ENCODE peak calls at places on chromosomes 1 and 21, in four cellular contexts. U, G, K and N are unnamed samples.

GRCh38 chr1:209530990-209531389 is 52.5 kb upstream of the CAMK1G start:
- DNase-seq in U (no peak), G (no peak), K (no peak), N (no peak)

GRCh38 chr1:85849660-85850059 is 141.4 kb upstream of the ZNHIT6 start:
- DNase-seq in G (no peak), U (no peak), K (no peak), N (no peak)

GRCh38 chr1:212012034-212012740 is 23.2 kb downstream of the INTS7 start:
- DNase-seq in G (peak), U (peak), K (peak), N (peak)

GRCh38 chr1:87052986-87053385 is 138.6 kb downstream of the HS2ST1 start:
- DNase-seq in U (no peak), K (no peak), G (no peak), N (no peak)

GRCh38 chr1:184940226-184940625 is 34.1 kb downstream of the NIBAN1 start:
- DNase-seq in G (no peak), K (no peak), U (no peak), N (no peak)

GRCh38 chr1:74683656-74684055 is 10.1 kb upstream of the ERICH3 start:
- DNase-seq in U (no peak), K (no peak), G (no peak), N (no peak)

GRCh38 chr1:44874155-44874554 is 31.1 kb upstream of the PTCH2 start:
- DNase-seq in U (no peak), G (no peak), K (no peak), N (no peak)

GRCh38 chr1:203440780-203441179 is 34.8 kb upstream of the PRELP start:
- DNase-seq in G (peak), U (peak), K (no peak), N (peak)

GRCh38 chr1:232477728-232478127 is 152.2 kb downstream of the SIPA1L2 start:
- DNase-seq in U (no peak), G (no peak), K (no peak), N (no peak)

GRCh38 chr21:39108291-39109162 is 74.7 kb downstream of the PSMG1 start:
- DNase-seq in U (no peak), K (no peak), G (no peak), N (no peak)

GRCh38 chr1:165897326-165898303 is 70.2 kb downstream of the UCK2 start:
- DNase-seq in K (no peak), G (no peak), U (no peak), N (peak)

GRCh38 chr1:242827538-242827937 is 303.0 kb upstream of the PLD5 start:
- DNase-seq in G (no peak), K (no peak), U (no peak), N (peak)

GRCh38 chr1:160149706-160150105 is 1.7 kb upstream of the ATP1A4 start:
- DNase-seq in G (no peak), K (no peak), U (no peak), N (no peak)

GRCh38 chr1:34899906-34900305 is 29.5 kb downstream of the DLGAP3 start:
- DNase-seq in G (no peak), K (no peak), U (no peak), N (no peak)

GRCh38 chr1:190754769-190755168 is 277.1 kb upstream of the BRINP3 start:
- DNase-seq in K (peak), U (peak), G (no peak), N (peak)

GRCh38 chr1:54474500-54475235 is 68.5 kb upstream of the SSBP3 start:
- DNase-seq in K (no peak), U (peak), G (peak), N (peak)

GRCh38 chr1:76901158-76901767 is 34.0 kb downstream of the ST6GALNAC5 start:
- DNase-seq in G (peak), U (peak), K (peak), N (peak)

GRCh38 chr1:89041055-89041707 is 18.5 kb upstream of the GBP3 start:
- DNase-seq in U (no peak), K (no peak), G (no peak), N (no peak)

GRCh38 chr21:41759214-41759840 is 7.5 kb downstream of the RIPK4 start:
- DNase-seq in G (no peak), U (no peak), K (no peak), N (no peak)

GRCh38 chr21:35505067-35505466 is 456.0 kb upstream of the RUNX1 start:
- DNase-seq in K (no peak), U (no peak), G (peak), N (no peak)

GRCh38 chr1:71093938-71094337 is 13.1 kb upstream of the ZRANB2 start:
- DNase-seq in G (no peak), K (no peak), U (peak), N (peak)

GRCh38 chr1:210233216-210233494 is 559 bp downstream of the SERTAD4 start:
- DNase-seq in U (no peak), G (no peak), K (no peak), N (peak)

GRCh38 chr1:98210064-98210463 is 289.2 kb upstream of the DPYD start:
- DNase-seq in U (no peak), G (no peak), K (peak), N (no peak)

GRCh38 chr1:147567594-147568381 is 26.5 kb downstream of the BCL9 start:
- DNase-seq in G (no peak), U (no peak), K (no peak), N (no peak)

GRCh38 chr1:240235521-240236288 is 144.0 kb downstream of the FMN2 start:
- DNase-seq in K (no peak), U (no peak), G (no peak), N (no peak)

GRCh38 chr1:11831945-11832725 is 15.4 kb downstream of the NPPA start:
- DNase-seq in G (no peak), K (no peak), U (peak), N (no peak)
- TF ChIP-seq FOXJ3 in G (no peak), K (no peak), U (no peak), N (no peak)

DNA sequence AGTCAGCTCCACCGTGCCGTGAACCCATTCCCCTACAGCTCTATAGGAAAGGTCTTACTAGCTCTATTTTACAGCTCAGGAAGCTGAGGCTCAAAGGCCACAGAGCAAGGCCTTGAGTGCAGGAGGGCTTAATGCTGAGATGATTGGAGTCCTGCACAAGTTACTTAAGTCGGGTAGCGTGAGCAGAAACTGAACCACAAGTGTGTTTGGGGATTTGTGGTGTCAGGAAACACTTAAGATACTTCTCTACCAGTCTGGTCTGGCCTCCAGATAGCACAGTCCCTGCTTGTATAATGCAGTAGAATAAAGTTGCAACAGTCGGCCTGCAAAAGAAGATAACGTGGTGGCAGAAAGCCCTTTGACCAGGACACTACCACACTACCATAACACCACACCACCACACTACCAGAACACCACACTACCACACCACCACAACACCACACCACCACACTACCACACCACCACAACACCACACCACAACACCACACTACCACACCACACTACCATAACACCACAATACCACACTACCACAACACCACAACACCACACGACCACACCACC is 118.1 kb downstream of the SPSB1 start:
- DNase-seq in K (peak), G (no peak), U (peak), N (peak)
- TF ChIP-seq FOXJ3 in K (no peak), G (no peak), U (no peak), N (no peak)

GRCh38 chr1:215891673-215892072 is 324.6 kb downstream of the KCTD3 start:
- DNase-seq in U (no peak), K (no peak), G (no peak), N (no peak)

GRCh38 chr1:215888159-215888558 is 321.1 kb downstream of the KCTD3 start:
- DNase-seq in G (no peak), U (no peak), K (no peak), N (no peak)

GRCh38 chr1:215887618-215888017 is 320.5 kb downstream of the KCTD3 start:
- DNase-seq in K (no peak), G (no peak), U (no peak), N (no peak)

GRCh38 chr1:215891266-215891665 is 324.2 kb downstream of the KCTD3 start:
- DNase-seq in K (no peak), G (no peak), U (no peak), N (no peak)

DNA sequence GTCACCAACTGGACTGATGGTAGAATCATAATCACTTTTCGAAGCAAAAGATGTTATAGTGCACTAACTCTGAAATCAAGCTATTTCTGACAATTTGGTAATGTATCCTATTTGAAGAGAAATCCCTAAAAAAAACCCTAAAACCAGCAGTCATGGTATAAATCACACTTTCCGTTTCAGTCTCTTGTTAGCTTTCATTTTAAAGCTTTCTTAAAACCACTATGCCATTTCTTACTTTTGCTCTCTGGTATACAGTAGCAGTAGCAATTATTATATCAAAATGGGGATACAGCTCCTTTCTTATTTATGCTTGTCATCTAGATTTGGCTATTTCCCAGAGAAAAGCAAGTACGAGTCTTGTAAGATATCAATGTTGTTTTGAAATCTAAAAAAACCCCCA is 323.3 kb downstream of the KCTD3 start:
- DNase-seq in K (no peak), U (no peak), G (no peak), N (no peak)
- TF ChIP-seq FOXJ3 in K (no peak), U (no peak), G (no peak), N (no peak)

DNA sequence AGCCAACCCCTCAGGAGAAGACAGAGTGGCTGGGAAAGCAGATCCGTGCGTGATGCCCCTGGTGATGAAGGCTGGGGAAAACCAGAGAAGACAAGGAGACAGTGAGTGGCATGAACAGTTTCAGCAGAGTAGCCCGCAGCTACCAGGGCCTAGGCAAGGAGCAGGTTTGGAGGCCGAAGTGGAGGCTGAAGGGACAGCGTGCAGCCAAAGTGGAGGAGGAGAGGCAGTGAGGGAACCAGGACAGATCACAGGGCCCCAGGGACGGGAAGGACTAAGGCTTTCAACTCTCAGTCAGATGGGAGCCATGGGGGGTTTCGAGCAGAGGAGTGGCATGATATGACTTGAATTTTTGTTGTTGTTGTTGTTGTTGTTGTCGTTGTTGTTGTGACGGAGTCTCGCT is 59.9 kb upstream of the SELENON start:
- DNase-seq in U (no peak), G (no peak), K (no peak), N (no peak)
- TF ChIP-seq FOXJ3 in U (no peak), G (no peak), K (no peak), N (no peak)

DNA sequence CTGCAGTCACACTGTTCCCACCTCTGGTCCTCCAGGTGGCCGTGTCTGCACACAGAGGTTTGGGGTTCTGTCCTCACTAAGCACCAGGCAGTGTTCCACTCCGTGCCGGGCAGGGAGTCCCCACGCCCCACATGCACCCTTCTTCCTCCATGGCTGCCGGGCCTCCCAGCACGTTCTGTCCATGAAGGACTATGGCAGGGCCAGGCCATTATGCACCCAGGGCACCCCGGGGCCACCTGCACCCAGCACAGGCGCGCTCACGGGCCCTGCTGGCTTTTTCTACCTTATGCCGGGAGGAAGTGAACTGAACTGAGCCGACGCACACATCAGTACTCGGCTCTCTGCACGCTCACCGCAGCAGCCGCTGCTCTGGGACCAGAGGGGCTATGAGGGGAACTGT is 10.3 kb downstream of the PANK4 start:
- DNase-seq in K (no peak), U (no peak), G (no peak), N (no peak)
- TF ChIP-seq FOXJ3 in K (no peak), U (no peak), G (no peak), N (no peak)

GRCh38 chr1:213099682-213100399 is 48.8 kb downstream of the RPS6KC1 start:
- DNase-seq in G (no peak), K (no peak), U (no peak), N (no peak)

GRCh38 chr1:213103377-213104306 is 52.6 kb downstream of the RPS6KC1 start:
- DNase-seq in G (no peak), K (no peak), U (no peak), N (no peak)

GRCh38 chr1:213107613-213108012 is 56.6 kb downstream of the RPS6KC1 start:
- DNase-seq in U (no peak), K (no peak), G (no peak), N (no peak)

GRCh38 chr1:213106298-213106697 is 55.3 kb downstream of the RPS6KC1 start:
- DNase-seq in G (no peak), K (no peak), U (no peak), N (no peak)

GRCh38 chr1:213104604-213105003 is 53.6 kb downstream of the RPS6KC1 start:
- DNase-seq in U (no peak), G (no peak), K (no peak), N (no peak)
- TF ChIP-seq FOXJ3 in U (no peak), G (no peak), K (no peak), N (no peak)

DNA sequence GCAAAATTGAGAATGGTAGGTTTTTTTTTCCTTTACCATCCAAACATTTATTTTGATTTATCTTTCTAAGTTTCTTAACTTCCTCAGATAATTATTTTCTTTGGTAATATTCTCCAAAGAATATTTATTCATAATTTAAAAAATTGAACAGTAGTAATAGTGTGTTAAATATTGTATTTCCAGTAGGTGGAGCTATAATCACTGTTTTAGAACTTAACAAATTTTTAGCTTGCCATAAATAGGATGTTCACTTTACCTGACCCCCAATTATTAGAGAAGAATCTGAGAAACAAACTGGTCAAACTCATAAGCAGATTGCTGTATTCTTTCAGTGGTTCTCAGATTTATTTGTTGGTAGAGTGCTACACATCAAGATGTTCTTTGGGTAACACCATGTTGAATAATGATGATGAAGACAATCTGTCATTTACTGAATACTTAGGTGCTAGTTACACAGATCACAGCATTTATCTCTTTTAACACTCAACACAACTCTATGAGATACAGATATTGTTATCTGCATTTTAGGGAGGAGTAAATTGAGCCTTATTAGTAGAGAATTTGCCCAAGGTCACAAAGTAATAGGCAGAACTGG is 82.4 kb upstream of the GPR88 start:
- DNase-seq in U (no peak), G (no peak), K (no peak), N (peak)
- TF ChIP-seq FOXJ3 in U (no peak), G (no peak), K (no peak), N (no peak)

GRCh38 chr1:62621907-62622306 is 24.6 kb downstream of the ANGPTL3 start:
- DNase-seq in G (no peak), U (peak), K (peak), N (no peak)
- TF ChIP-seq FOXJ3 in G (no peak), U (no peak), K (peak), N (no peak)

GRCh38 chr1:207248544-207249206 is 72.8 kb upstream of the CD55 start:
- DNase-seq in G (no peak), U (no peak), K (no peak), N (no peak)
- TF ChIP-seq FOXJ3 in G (no peak), U (no peak), K (no peak), N (no peak)